ENCODE peak calls at places on chromosomes 7 and 10, in four cellular contexts. Y is anterior cingulate cortex, T is heart left ventricle, P is cerebellar cortex. K is an unnamed sample.

GRCh38 chr10:34624323-34625153 is 190.6 kb downstream of the PARD3 start:
- DNase-seq in P (no peak), T (no peak), Y (no peak), K (no peak)

GRCh38 chr7:41487229-41487861 is 215.5 kb downstream of the INHBA start:
- DNase-seq in Y (no peak), T (no peak), P (no peak), K (no peak)

GRCh38 chr7:141701489-141702046 is 398 bp downstream of the DENND11 start:
- DNase-seq in Y (no peak), P (peak; percentile 29), T (peak; percentile 50), K (peak; percentile 59)

GRCh38 chr7:104089622-104090021 is 100.2 kb upstream of the RELN start:
- DNase-seq in T (no peak), P (no peak), Y (no peak), K (peak; percentile 35)

GRCh38 chr7:27210441-27211083 is 10.7 kb upstream of the HOXA13 start:
- DNase-seq in P (peak; percentile 20), Y (peak; percentile 19), T (no peak), K (no peak)

GRCh38 chr7:95398155-95398940 is 2.2 kb upstream of the PON3 start:
- DNase-seq in T (no peak), Y (no peak), P (no peak), K (no peak)

GRCh38 chr10:130352291-130352645 is 216.1 kb downstream of the GLRX3 start:
- DNase-seq in P (no peak), T (no peak), Y (no peak), K (no peak)

GRCh38 chr7:101129603-101130117 is 2.8 kb downstream of the SERPINE1 start:
- DNase-seq in Y (no peak), P (no peak), T (no peak), K (no peak)

GRCh38 chr10:44195120-44196007 is 189.5 kb downstream of the CXCL12 start:
- DNase-seq in T (peak; percentile 54), P (no peak), Y (no peak), K (no peak)

GRCh38 chr10:114043532-114044250 is at the start of gene ADRB1:
- DNase-seq in Y (peak; percentile 37), T (peak; percentile 92), P (peak; percentile 28), K (peak; percentile 89)

GRCh38 chr7:87475359-87476178 is at the start of gene ABCB4:
- DNase-seq in Y (peak; percentile 1), T (peak; percentile 20), P (no peak), K (no peak)

GRCh38 chr7:87797798-87798403 is 78.3 kb downstream of the SLC25A40 start:
- DNase-seq in T (no peak), Y (no peak), P (peak; percentile 86), K (peak; percentile 37)

GRCh38 chr7:131603932-131604331 is 47.5 kb upstream of the PODXL start:
- DNase-seq in Y (no peak), T (no peak), P (no peak), K (no peak)

GRCh38 chr10:5512881-5513698 is 11.7 kb upstream of the CALML3 start:
- DNase-seq in P (no peak), T (no peak), Y (no peak), K (no peak)

GRCh38 chr7:106721816-106722785 is 61.1 kb upstream of the CCDC71L start:
- DNase-seq in P (no peak), T (no peak), Y (no peak), K (no peak)

GRCh38 chr10:97127960-97128850 is 57.6 kb downstream of the SLIT1 start:
- DNase-seq in Y (no peak), T (no peak), P (peak; percentile 25), K (peak; percentile 29)

GRCh38 chr10:131553121-131553520 is 241.6 kb upstream of the TCERG1L start:
- DNase-seq in T (no peak), Y (no peak), P (no peak), K (no peak)

GRCh38 chr10:123567984-123568745 is 98.0 kb upstream of the GPR26 start:
- DNase-seq in T (no peak), Y (no peak), P (no peak), K (no peak)

GRCh38 chr7:124031919-124032318 is 948 bp downstream of the TMEM229A start:
- DNase-seq in P (peak; percentile 29), Y (peak; percentile 18), T (no peak), K (peak; percentile 47)

GRCh38 chr7:3537210-3537875 is 236.3 kb downstream of the SDK1 start:
- DNase-seq in Y (no peak), P (no peak), T (no peak), K (no peak)

K was measured in globus pallidus.